ENCODE peak calls at places on chromosomes 2 and 18, in four cellular contexts. One of them, this sample, is unnamed.

GRCh38 chr18:34772887-34773286 is 62.8 kb downstream of the DTNA start:
- DNase-seq in neural progenitor cell: no peak
- DNase-seq in fibroblast of villous mesenchyme: peak; percentile 40
- DNase-seq in choroid plexus epithelial cell: peak; percentile 57
- DNase-seq in this sample: no peak

GRCh38 chr2:36425771-36426340 is 70.3 kb downstream of the CRIM1 start:
- DNase-seq in choroid plexus epithelial cell: no peak
- DNase-seq in fibroblast of villous mesenchyme: peak; percentile 31
- DNase-seq in neural progenitor cell: no peak
- DNase-seq in this sample: no peak

GRCh38 chr2:19611491-19612332 is 253.3 kb upstream of the OSR1 start:
- DNase-seq in neural progenitor cell: no peak
- DNase-seq in choroid plexus epithelial cell: peak; percentile 98
- DNase-seq in fibroblast of villous mesenchyme: peak; percentile 93
- DNase-seq in this sample: no peak

GRCh38 chr18:48922801-48923730 is 27.7 kb downstream of the SMAD7 start:
- DNase-seq in neural progenitor cell: peak; percentile 27
- DNase-seq in choroid plexus epithelial cell: peak; percentile 78
- DNase-seq in fibroblast of villous mesenchyme: peak; percentile 98
- DNase-seq in this sample: no peak

GRCh38 chr2:158970522-158970855 is 2.0 kb downstream of the TANC1 start:
- DNase-seq in fibroblast of villous mesenchyme: no peak
- DNase-seq in choroid plexus epithelial cell: no peak
- DNase-seq in neural progenitor cell: no peak
- DNase-seq in this sample: no peak

GRCh38 chr18:76530846-76531245 is 35.8 kb upstream of the ZNF516 start:
- DNase-seq in neural progenitor cell: no peak
- DNase-seq in fibroblast of villous mesenchyme: no peak
- DNase-seq in choroid plexus epithelial cell: no peak
- DNase-seq in this sample: no peak

GRCh38 chr2:234292205-234292954 is 204.5 kb downstream of the ARL4C start:
- DNase-seq in neural progenitor cell: no peak
- DNase-seq in fibroblast of villous mesenchyme: no peak
- DNase-seq in choroid plexus epithelial cell: peak; percentile 44
- DNase-seq in this sample: peak; percentile 41

GRCh38 chr2:25018681-25019080 is 23.2 kb upstream of the EFR3B start:
- DNase-seq in neural progenitor cell: no peak
- DNase-seq in choroid plexus epithelial cell: no peak
- DNase-seq in fibroblast of villous mesenchyme: no peak
- DNase-seq in this sample: no peak

GRCh38 chr2:197152451-197153228 is 157.9 kb downstream of the ANKRD44 start:
- DNase-seq in neural progenitor cell: no peak
- DNase-seq in choroid plexus epithelial cell: peak; percentile 90
- DNase-seq in fibroblast of villous mesenchyme: peak; percentile 25
- DNase-seq in this sample: no peak
- TF ChIP-seq CTCF in neural progenitor cell: no peak
- TF ChIP-seq CTCF in choroid plexus epithelial cell: peak; percentile 48
- TF ChIP-seq CTCF in fibroblast of villous mesenchyme: no peak
- TF ChIP-seq CTCF in this sample: no peak

GRCh38 chr2:195732569-195732968 is 75.5 kb downstream of the SLC39A10 start:
- DNase-seq in fibroblast of villous mesenchyme: peak; percentile 28
- DNase-seq in choroid plexus epithelial cell: no peak
- DNase-seq in neural progenitor cell: no peak
- DNase-seq in this sample: no peak
- TF ChIP-seq CTCF in fibroblast of villous mesenchyme: no peak
- TF ChIP-seq CTCF in choroid plexus epithelial cell: no peak
- TF ChIP-seq CTCF in neural progenitor cell: no peak
- TF ChIP-seq CTCF in this sample: no peak

GRCh38 chr2:1936411-1936980 is 192.2 kb upstream of the PXDN start:
- DNase-seq in fibroblast of villous mesenchyme: no peak
- DNase-seq in choroid plexus epithelial cell: peak; percentile 71
- DNase-seq in neural progenitor cell: no peak
- DNase-seq in this sample: no peak

GRCh38 chr2:1938986-1939385 is 194.7 kb upstream of the PXDN start:
- DNase-seq in fibroblast of villous mesenchyme: no peak
- DNase-seq in neural progenitor cell: no peak
- DNase-seq in choroid plexus epithelial cell: no peak
- DNase-seq in this sample: no peak

GRCh38 chr2:1937066-1937465 is 192.8 kb upstream of the PXDN start:
- DNase-seq in choroid plexus epithelial cell: no peak
- DNase-seq in fibroblast of villous mesenchyme: no peak
- DNase-seq in neural progenitor cell: no peak
- DNase-seq in this sample: no peak

GRCh38 chr2:1937480-1937879 is 193.2 kb upstream of the PXDN start:
- DNase-seq in fibroblast of villous mesenchyme: no peak
- DNase-seq in neural progenitor cell: no peak
- DNase-seq in choroid plexus epithelial cell: no peak
- DNase-seq in this sample: no peak

GRCh38 chr2:1935476-1935875 is 191.2 kb upstream of the PXDN start:
- DNase-seq in neural progenitor cell: no peak
- DNase-seq in choroid plexus epithelial cell: no peak
- DNase-seq in fibroblast of villous mesenchyme: no peak
- DNase-seq in this sample: no peak
- TF ChIP-seq CTCF in neural progenitor cell: no peak
- TF ChIP-seq CTCF in choroid plexus epithelial cell: no peak
- TF ChIP-seq CTCF in fibroblast of villous mesenchyme: no peak
- TF ChIP-seq CTCF in this sample: no peak

DNA sequence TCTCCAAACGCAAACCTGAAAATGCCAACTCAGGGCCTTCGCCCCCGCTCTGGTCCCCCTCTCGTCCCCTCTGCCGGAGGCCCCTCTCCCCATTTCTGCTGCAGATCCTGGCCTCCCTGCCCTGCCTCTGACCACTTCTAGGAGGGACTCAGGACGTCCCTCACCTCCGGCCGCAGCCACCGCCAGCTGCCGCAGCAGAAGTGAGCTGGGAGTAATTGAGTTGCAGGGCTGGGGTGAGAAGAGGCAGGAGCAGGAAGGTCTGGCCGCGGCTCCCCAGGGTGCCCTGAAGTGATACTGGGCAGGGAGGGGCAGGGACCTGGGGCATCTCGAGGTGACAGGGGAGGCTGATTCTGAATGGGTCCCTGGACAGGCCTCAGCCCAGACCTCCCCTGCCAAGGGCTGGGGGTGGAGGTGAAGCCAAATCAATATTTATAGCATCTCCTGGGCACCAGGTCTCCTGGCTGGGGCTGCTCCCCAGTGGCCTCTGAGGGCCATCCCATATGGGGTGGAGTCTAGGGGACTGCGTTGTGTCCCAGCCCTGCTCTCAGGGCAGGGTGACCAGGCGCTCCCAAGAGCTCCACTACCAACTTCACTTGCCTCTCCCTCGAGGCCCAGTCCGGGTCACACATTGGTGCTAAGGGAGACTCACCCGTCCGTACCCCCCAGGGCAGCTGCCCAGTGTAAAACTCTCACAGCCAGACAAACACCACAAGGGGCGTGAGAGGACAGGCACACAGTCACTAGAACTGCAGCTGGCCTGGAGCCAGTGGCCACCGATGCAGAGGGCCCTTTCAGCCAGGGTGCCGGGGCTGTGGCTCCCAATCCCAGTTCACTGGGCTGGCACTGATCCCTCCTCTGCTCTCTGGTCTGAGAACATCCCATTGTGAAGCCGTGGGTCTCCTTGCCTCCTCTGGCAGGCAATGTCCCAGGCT is 33.0 kb downstream of the KCNIP3 start:
- DNase-seq in fibroblast of villous mesenchyme: no peak
- DNase-seq in choroid plexus epithelial cell: no peak
- DNase-seq in neural progenitor cell: no peak
- DNase-seq in this sample: no peak
- TF ChIP-seq CTCF in fibroblast of villous mesenchyme: no peak
- TF ChIP-seq CTCF in choroid plexus epithelial cell: no peak
- TF ChIP-seq CTCF in neural progenitor cell: no peak
- TF ChIP-seq CTCF in this sample: no peak

DNA sequence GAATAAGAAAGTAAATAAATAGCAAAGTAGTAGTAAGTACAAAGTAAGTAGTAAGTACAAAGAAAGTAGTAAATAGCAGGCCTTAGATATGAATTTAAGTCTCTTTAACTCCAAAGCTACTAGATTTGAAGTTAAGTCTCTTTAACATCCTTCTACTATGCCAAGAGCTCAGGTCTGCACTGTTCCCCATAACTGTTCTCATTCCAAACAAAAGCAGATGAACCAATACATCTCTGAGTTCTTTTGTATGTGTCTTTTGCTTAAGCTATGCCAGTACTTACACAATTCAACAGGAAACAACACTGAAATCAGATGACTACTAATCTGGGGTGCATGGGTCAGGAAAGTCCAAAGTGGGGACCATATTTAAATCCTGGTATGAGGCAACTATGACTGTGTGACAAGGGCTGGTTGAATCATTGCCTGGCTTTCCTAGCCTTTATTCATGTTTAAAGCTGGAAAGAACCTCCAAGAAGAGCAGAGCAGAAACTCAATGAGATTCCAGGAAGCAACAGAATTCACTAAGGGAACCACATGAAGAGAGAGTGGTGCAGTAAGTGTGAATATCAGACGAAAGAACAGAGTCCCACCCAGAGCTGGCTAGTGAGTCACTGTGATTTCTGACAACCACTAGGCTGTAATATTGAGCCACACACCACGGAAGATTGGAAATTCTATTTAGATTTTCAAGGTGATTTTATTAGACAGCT is 51.0 kb upstream of the CYP26B1 start:
- DNase-seq in neural progenitor cell: no peak
- DNase-seq in choroid plexus epithelial cell: peak; percentile 90
- DNase-seq in fibroblast of villous mesenchyme: peak; percentile 37
- DNase-seq in this sample: no peak
- TF ChIP-seq CTCF in neural progenitor cell: no peak
- TF ChIP-seq CTCF in choroid plexus epithelial cell: peak; percentile 65
- TF ChIP-seq CTCF in fibroblast of villous mesenchyme: peak; percentile 10
- TF ChIP-seq CTCF in this sample: no peak

This sample was measured in GM20000.